ENCODE peak calls at places on chromosomes 13 and 19, in five cellular contexts. One of them, this sample, is unnamed. For H3K4me1, the result is how much of the 10 kb centered on the place peaks cover.

GRCh38 chr13:24050292-24050711 is 110.2 kb upstream of the SPATA13 start:
- DNase-seq in stomach: peak
- DNase-seq in testis: peak
- DNase-seq in suprapubic skin: no peak
- DNase-seq in Peyer's patch: no peak
- DNase-seq in this sample: peak

GRCh38 chr13:25796474-25796873 is 255.3 kb downstream of the SHISA2 start:
- DNase-seq in stomach: no peak
- DNase-seq in testis: no peak
- DNase-seq in suprapubic skin: no peak
- DNase-seq in Peyer's patch: no peak
- DNase-seq in this sample: no peak

GRCh38 chr13:44425041-44425814 is 51.6 kb downstream of the SERP2 start:
- DNase-seq in stomach: no peak
- DNase-seq in testis: no peak
- DNase-seq in suprapubic skin: no peak
- DNase-seq in Peyer's patch: no peak
- DNase-seq in this sample: peak

GRCh38 chr19:27774337-27774736 is 1438.6 kb downstream of the UQCRFS1 start:
- DNase-seq in stomach: no peak
- DNase-seq in testis: no peak
- DNase-seq in suprapubic skin: no peak
- DNase-seq in Peyer's patch: no peak
- DNase-seq in this sample: no peak

GRCh38 chr19:39405930-39406655 is 554 bp upstream of the ZFP36 start:
- DNase-seq in stomach: no peak
- DNase-seq in testis: peak
- DNase-seq in suprapubic skin: no peak
- DNase-seq in Peyer's patch: no peak
- DNase-seq in this sample: no peak

GRCh38 chr13:50529154-50529882 is 314.2 kb downstream of the DLEU7 start:
- DNase-seq in stomach: peak
- DNase-seq in testis: peak
- DNase-seq in suprapubic skin: peak
- DNase-seq in Peyer's patch: peak
- DNase-seq in this sample: peak

GRCh38 chr19:50713556-50714236 is 5.9 kb downstream of the SHANK1 start:
- DNase-seq in stomach: no peak
- DNase-seq in testis: no peak
- DNase-seq in suprapubic skin: no peak
- DNase-seq in Peyer's patch: no peak
- DNase-seq in this sample: no peak

GRCh38 chr19:58479736-58480480 is 3.8 kb downstream of the ZNF446 start:
- DNase-seq in stomach: no peak
- DNase-seq in testis: no peak
- DNase-seq in suprapubic skin: no peak
- DNase-seq in Peyer's patch: no peak
- DNase-seq in this sample: no peak

GRCh38 chr13:109412232-109412935 is 374.0 kb downstream of the IRS2 start:
- DNase-seq in stomach: peak
- DNase-seq in testis: peak
- DNase-seq in suprapubic skin: no peak
- DNase-seq in Peyer's patch: peak
- DNase-seq in this sample: peak

GRCh38 chr13:100608906-100609305 is 20.3 kb upstream of the GGACT start:
- DNase-seq in stomach: no peak
- DNase-seq in testis: no peak
- DNase-seq in suprapubic skin: no peak
- DNase-seq in Peyer's patch: peak
- DNase-seq in this sample: no peak

GRCh38 chr19:4322942-4323665 is 15.5 kb downstream of the STAP2 start:
- DNase-seq in stomach: peak
- DNase-seq in testis: no peak
- DNase-seq in suprapubic skin: no peak
- DNase-seq in Peyer's patch: no peak
- DNase-seq in this sample: peak

GRCh38 chr19:10769533-10770491 is 51.9 kb downstream of the DNM2 start:
- DNase-seq in stomach: peak
- DNase-seq in testis: peak
- DNase-seq in suprapubic skin: no peak
- DNase-seq in Peyer's patch: peak
- DNase-seq in this sample: peak

GRCh38 chr13:108508263-108508662 is 121.1 kb upstream of the MYO16 start:
- DNase-seq in stomach: no peak
- DNase-seq in testis: no peak
- DNase-seq in suprapubic skin: no peak
- DNase-seq in Peyer's patch: no peak
- DNase-seq in this sample: no peak

GRCh38 chr13:33284916-33285315 is 639 bp downstream of the STARD13 start:
- DNase-seq in stomach: no peak
- DNase-seq in testis: no peak
- DNase-seq in suprapubic skin: no peak
- DNase-seq in Peyer's patch: no peak
- DNase-seq in this sample: no peak

GRCh38 chr13:25733061-25733491 is 318.7 kb downstream of the SHISA2 start:
- DNase-seq in stomach: no peak
- DNase-seq in testis: no peak
- DNase-seq in suprapubic skin: no peak
- DNase-seq in Peyer's patch: no peak
- DNase-seq in this sample: no peak

GRCh38 chr13:100130092-100130491 is 41.2 kb downstream of the PCCA start:
- DNase-seq in stomach: no peak
- DNase-seq in testis: no peak
- DNase-seq in suprapubic skin: no peak
- DNase-seq in Peyer's patch: no peak
- DNase-seq in this sample: peak

GRCh38 chr19:18306903-18307681 is 15.8 kb downstream of the LSM4 start:
- DNase-seq in stomach: no peak
- DNase-seq in testis: no peak
- DNase-seq in suprapubic skin: no peak
- DNase-seq in Peyer's patch: peak
- DNase-seq in this sample: peak

GRCh38 chr13:103104340-103104739 is 38.1 kb upstream of the SLC10A2 start:
- DNase-seq in stomach: no peak
- DNase-seq in testis: no peak
- DNase-seq in suprapubic skin: no peak
- DNase-seq in Peyer's patch: no peak
- DNase-seq in this sample: no peak

GRCh38 chr19:11798391-11799296 is at the start of gene ZNF491:
- DNase-seq in stomach: peak
- DNase-seq in testis: peak
- DNase-seq in suprapubic skin: peak
- DNase-seq in Peyer's patch: peak
- DNase-seq in this sample: peak

GRCh38 chr19:9116547-9116946 is 984 bp upstream of the OR7G1 start:
- DNase-seq in stomach: no peak
- DNase-seq in testis: no peak
- DNase-seq in suprapubic skin: no peak
- DNase-seq in Peyer's patch: no peak
- DNase-seq in this sample: no peak

GRCh38 chr19:2077398-2077797 is 18.7 kb downstream of the MOB3A start:
- DNase-seq in stomach: no peak
- DNase-seq in testis: no peak
- DNase-seq in suprapubic skin: no peak
- DNase-seq in Peyer's patch: no peak
- DNase-seq in this sample: no peak

GRCh38 chr13:101730420-101731000 is 278.0 kb downstream of the ITGBL1 start:
- DNase-seq in stomach: no peak
- DNase-seq in testis: no peak
- DNase-seq in suprapubic skin: no peak
- DNase-seq in Peyer's patch: no peak
- DNase-seq in this sample: no peak

GRCh38 chr19:19269952-19270694 is 3.0 kb downstream of the TM6SF2 start:
- DNase-seq in stomach: no peak
- DNase-seq in testis: no peak
- DNase-seq in suprapubic skin: no peak
- DNase-seq in Peyer's patch: peak
- DNase-seq in this sample: no peak

GRCh38 chr13:64531400-64531799 is 2698.7 kb downstream of the PCDH9 start:
- DNase-seq in stomach: no peak
- DNase-seq in testis: no peak
- DNase-seq in suprapubic skin: no peak
- DNase-seq in Peyer's patch: no peak
- DNase-seq in this sample: no peak

GRCh38 chr19:30682576-30683536 is 310.7 kb downstream of the ZNF536 start:
- DNase-seq in stomach: peak
- DNase-seq in testis: peak
- DNase-seq in suprapubic skin: no peak
- DNase-seq in Peyer's patch: peak
- DNase-seq in this sample: peak

GRCh38 chr13:41541142-41541938 is 84.0 kb downstream of the RGCC start:
- DNase-seq in stomach: no peak
- DNase-seq in testis: no peak
- DNase-seq in suprapubic skin: no peak
- DNase-seq in Peyer's patch: no peak
- DNase-seq in this sample: no peak

GRCh38 chr19:55166530-55167268 is at the start of gene DNAAF3:
- DNase-seq in stomach: peak
- DNase-seq in testis: peak
- DNase-seq in suprapubic skin: peak
- DNase-seq in Peyer's patch: peak
- DNase-seq in this sample: peak

GRCh38 chr19:34314437-34315313 is 50.3 kb upstream of the GPI start:
- DNase-seq in stomach: no peak
- DNase-seq in testis: no peak
- DNase-seq in suprapubic skin: no peak
- DNase-seq in Peyer's patch: peak
- DNase-seq in this sample: no peak

GRCh38 chr13:33691980-33692379 is 126.0 kb upstream of the RFC3 start:
- DNase-seq in stomach: no peak
- DNase-seq in testis: peak
- DNase-seq in suprapubic skin: no peak
- DNase-seq in Peyer's patch: no peak
- DNase-seq in this sample: no peak

GRCh38 chr19:53424968-53425597 is 6.7 kb upstream of the ZNF761 start:
- DNase-seq in stomach: peak
- DNase-seq in testis: peak
- DNase-seq in suprapubic skin: peak
- DNase-seq in Peyer's patch: peak
- DNase-seq in this sample: peak

GRCh38 chr13:92682832-92683517 is 543.6 kb upstream of the GPC6 start:
- DNase-seq in stomach: no peak
- DNase-seq in testis: peak
- DNase-seq in suprapubic skin: no peak
- DNase-seq in Peyer's patch: no peak
- DNase-seq in this sample: no peak

GRCh38 chr13:104832265-104832664 is 1703.2 kb downstream of the EFNB2 start:
- DNase-seq in stomach: no peak
- DNase-seq in testis: no peak
- DNase-seq in suprapubic skin: no peak
- DNase-seq in Peyer's patch: no peak
- DNase-seq in this sample: no peak

GRCh38 chr19:46731584-46731983 is 14.3 kb upstream of the FKRP start:
- DNase-seq in stomach: no peak
- DNase-seq in testis: no peak
- DNase-seq in suprapubic skin: no peak
- DNase-seq in Peyer's patch: no peak
- DNase-seq in this sample: no peak

GRCh38 chr13:63161219-63161618 is 1745.6 kb upstream of the PCDH20 start:
- DNase-seq in stomach: no peak
- DNase-seq in testis: no peak
- DNase-seq in suprapubic skin: no peak
- DNase-seq in Peyer's patch: no peak
- DNase-seq in this sample: no peak

GRCh38 chr13:46622918-46623256 is 69.9 kb downstream of the LRCH1 start:
- DNase-seq in stomach: no peak
- DNase-seq in testis: peak
- DNase-seq in suprapubic skin: no peak
- DNase-seq in Peyer's patch: no peak
- DNase-seq in this sample: peak

GRCh38 chr13:47903836-47904235 is 97.2 kb downstream of the SUCLA2 start:
- DNase-seq in stomach: no peak
- DNase-seq in testis: no peak
- DNase-seq in suprapubic skin: no peak
- DNase-seq in Peyer's patch: no peak
- DNase-seq in this sample: no peak

GRCh38 chr19:7226749-7227148 is 67.5 kb downstream of the INSR start:
- DNase-seq in stomach: no peak
- DNase-seq in testis: no peak
- DNase-seq in suprapubic skin: no peak
- DNase-seq in Peyer's patch: no peak
- DNase-seq in this sample: no peak
- H3K4me1 ChIP-seq in stomach: under half
- H3K4me1 ChIP-seq in testis: under half
- H3K4me1 ChIP-seq in suprapubic skin: under half
- H3K4me1 ChIP-seq in Peyer's patch: under half
- H3K4me1 ChIP-seq in this sample: under half

GRCh38 chr13:74136089-74136658 is 2.0 kb upstream of the KLF12 start:
- DNase-seq in stomach: peak
- DNase-seq in testis: peak
- DNase-seq in suprapubic skin: no peak
- DNase-seq in Peyer's patch: peak
- DNase-seq in this sample: peak
- TF ChIP-seq CTCF in stomach: no peak
- TF ChIP-seq CTCF in testis: no peak
- TF ChIP-seq CTCF in suprapubic skin: no peak
- TF ChIP-seq CTCF in Peyer's patch: no peak
- TF ChIP-seq CTCF in this sample: no peak

GRCh38 chr13:110433014-110433413 is 125.9 kb downstream of the COL4A2 start:
- DNase-seq in stomach: no peak
- DNase-seq in testis: no peak
- DNase-seq in suprapubic skin: no peak
- DNase-seq in Peyer's patch: no peak
- DNase-seq in this sample: no peak
- TF ChIP-seq POLR2A in stomach: no peak
- TF ChIP-seq POLR2A in testis: no peak
- TF ChIP-seq POLR2A in suprapubic skin: no peak
- TF ChIP-seq POLR2A in Peyer's patch: no peak
- TF ChIP-seq POLR2A in this sample: no peak

GRCh38 chr19:51714848-51715247 is 8.9 kb downstream of the HAS1 start:
- DNase-seq in stomach: no peak
- DNase-seq in testis: no peak
- DNase-seq in suprapubic skin: no peak
- DNase-seq in Peyer's patch: no peak
- DNase-seq in this sample: no peak
- H3K4me1 ChIP-seq in stomach: under half
- H3K4me1 ChIP-seq in testis: under half
- H3K4me1 ChIP-seq in suprapubic skin: under half
- H3K4me1 ChIP-seq in Peyer's patch: under half
- H3K4me1 ChIP-seq in this sample: under half

This sample was measured in thyroid gland.